ENCODE peak calls at places on chromosomes 16 and 17, in four cellular contexts. H is NT2/D1, C is astrocyte of the cerebellum, P is mucosa of descending colon. L is an unnamed sample.

GRCh38 chr17:1999557-2000251 is 25.4 kb downstream of the RTN4RL1 start:
- DNase-seq in H (no peak), P (peak), C (no peak), L (no peak)

GRCh38 chr16:73058616-73059409 is 10.9 kb upstream of the ZFHX3 start:
- DNase-seq in C (no peak), P (peak), H (no peak), L (no peak)

GRCh38 chr17:34999456-34999855 is 19.1 kb downstream of the LIG3 start:
- DNase-seq in P (no peak), H (no peak), C (no peak), L (no peak)

GRCh38 chr17:42784811-42785592 is 4.6 kb downstream of the WNK4 start:
- DNase-seq in P (no peak), H (no peak), C (no peak), L (no peak)

GRCh38 chr17:48642843-48643696 is 16.9 kb upstream of the HOXB9 start:
- DNase-seq in P (peak), C (no peak), H (no peak), L (no peak)

GRCh38 chr16:49055824-49056545 is 225.7 kb downstream of the CBLN1 start:
- DNase-seq in C (no peak), H (peak), P (no peak), L (no peak)

GRCh38 chr17:32488177-32488542 is 1.4 kb downstream of the CDK5R1 start:
- DNase-seq in P (no peak), C (no peak), H (no peak), L (no peak)

GRCh38 chr17:40326014-40326831 is 17.2 kb downstream of the RARA start:
- DNase-seq in P (no peak), C (no peak), H (no peak), L (no peak)

GRCh38 chr16:84795338-84796053 is 24.3 kb upstream of the CRISPLD2 start:
- DNase-seq in H (no peak), C (no peak), P (peak), L (peak)

GRCh38 chr17:81002013-81002384 is 10.4 kb downstream of the CHMP6 start:
- DNase-seq in P (peak), C (no peak), H (no peak), L (no peak)

GRCh38 chr17:299546-299945 is 53.1 kb downstream of the RPH3AL start:
- DNase-seq in C (no peak), H (no peak), P (no peak), L (no peak)

GRCh38 chr17:7858487-7858832 is 657 bp downstream of the CYB5D1 start:
- DNase-seq in H (no peak), P (peak), C (no peak), L (no peak)

GRCh38 chr16:1965610-1966009 is 984 bp upstream of the RPS2 start:
- DNase-seq in P (no peak), H (no peak), C (no peak), L (no peak)

GRCh38 chr17:82228278-82228841 is 482 bp upstream of the SLC16A3 start:
- DNase-seq in H (no peak), P (peak), C (no peak), L (no peak)

GRCh38 chr16:80802902-80803301 is 1.5 kb downstream of the CDYL2 start:
- DNase-seq in H (no peak), C (no peak), P (no peak), L (no peak)

GRCh38 chr16:73036074-73036826 is 11.7 kb downstream of the ZFHX3 start:
- DNase-seq in P (no peak), H (no peak), C (no peak), L (no peak)

GRCh38 chr16:57873218-57873617 is 70.9 kb upstream of the KIFC3 start:
- DNase-seq in C (no peak), H (peak), P (no peak), L (no peak)

GRCh38 chr17:17435323-17435722 is 41.5 kb upstream of the MED9 start:
- DNase-seq in H (no peak), C (no peak), P (no peak), L (no peak)

GRCh38 chr17:80795737-80796136 is 195.9 kb upstream of the CHMP6 start:
- DNase-seq in P (no peak), H (no peak), C (no peak), L (no peak)

GRCh38 chr16:51569204-51569911 is 418.3 kb upstream of the SALL1 start:
- DNase-seq in H (no peak), C (no peak), P (no peak), L (no peak)

GRCh38 chr16:8958344-8958808 is 5.3 kb downstream of the USP7 start:
- DNase-seq in H (no peak), C (no peak), P (no peak), L (no peak)

GRCh38 chr17:82020874-82021727 is 1.6 kb downstream of the CENPX start:
- DNase-seq in C (peak), H (no peak), P (peak), L (peak)

GRCh38 chr16:2856061-2856670 is 1.8 kb downstream of the PRSS22 start:
- DNase-seq in C (no peak), H (no peak), P (no peak), L (no peak)

GRCh38 chr17:15265131-15265530 is at the start of gene PMP22:
- DNase-seq in C (no peak), P (peak), H (no peak), L (no peak)
- H3K4me3 ChIP-seq in C (peak), P (no peak), H (no peak), L (no peak)

GRCh38 chr17:19461139-19461538 is 50.1 kb downstream of the RNF112 start:
- DNase-seq in P (peak), C (no peak), H (no peak), L (no peak)
- H3K4me3 ChIP-seq in P (no peak), C (no peak), H (no peak), L (no peak)

GRCh38 chr17:47209499-47209898 is 351 bp downstream of the MYL4 start:
- DNase-seq in H (no peak), P (no peak), C (no peak), L (no peak)

GRCh38 chr17:47210105-47210504 is 957 bp downstream of the MYL4 start:
- DNase-seq in P (no peak), H (no peak), C (no peak), L (no peak)

GRCh38 chr17:47213540-47213939 is 4.4 kb downstream of the MYL4 start:
- DNase-seq in H (no peak), P (no peak), C (no peak), L (no peak)

GRCh38 chr17:47208744-47209488 is at the start of gene MYL4:
- DNase-seq in H (no peak), C (no peak), P (no peak), L (no peak)

DNA sequence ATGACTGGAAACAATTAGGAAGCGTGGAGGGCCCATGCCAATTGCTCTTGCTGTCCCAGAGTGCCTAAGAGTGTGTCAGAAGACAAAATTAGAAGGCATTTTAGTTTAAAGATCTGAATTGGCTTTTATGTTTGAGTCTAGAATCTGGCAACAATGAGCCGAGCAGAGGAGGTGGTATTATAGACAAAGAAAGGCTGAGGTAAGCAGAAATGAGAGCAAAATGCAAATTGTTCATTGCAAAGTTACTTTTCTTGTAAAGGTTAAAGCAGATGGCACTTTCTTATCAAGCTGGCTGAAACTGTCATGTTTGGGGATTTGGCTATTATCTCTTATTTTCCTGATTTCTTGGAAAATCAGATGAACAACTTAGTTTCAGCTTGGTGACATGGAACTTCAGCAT is 3.3 kb downstream of the MYL4 start:
- DNase-seq in C (no peak), H (no peak), P (no peak), L (no peak)
- H3K4me3 ChIP-seq in C (no peak), H (no peak), P (no peak), L (no peak)

GRCh38 chr17:59149051-59149450 is 5.9 kb downstream of the SKA2 start:
- DNase-seq in C (no peak), P (no peak), H (no peak), L (no peak)

GRCh38 chr17:59149841-59150511 is 5.0 kb downstream of the SKA2 start:
- DNase-seq in H (no peak), P (no peak), C (no peak), L (no peak)

GRCh38 chr17:59152925-59153324 is 2.1 kb downstream of the SKA2 start:
- DNase-seq in H (no peak), P (no peak), C (no peak), L (no peak)

GRCh38 chr17:59151591-59151990 is 3.4 kb downstream of the SKA2 start:
- DNase-seq in P (no peak), C (no peak), H (no peak), L (no peak)

DNA sequence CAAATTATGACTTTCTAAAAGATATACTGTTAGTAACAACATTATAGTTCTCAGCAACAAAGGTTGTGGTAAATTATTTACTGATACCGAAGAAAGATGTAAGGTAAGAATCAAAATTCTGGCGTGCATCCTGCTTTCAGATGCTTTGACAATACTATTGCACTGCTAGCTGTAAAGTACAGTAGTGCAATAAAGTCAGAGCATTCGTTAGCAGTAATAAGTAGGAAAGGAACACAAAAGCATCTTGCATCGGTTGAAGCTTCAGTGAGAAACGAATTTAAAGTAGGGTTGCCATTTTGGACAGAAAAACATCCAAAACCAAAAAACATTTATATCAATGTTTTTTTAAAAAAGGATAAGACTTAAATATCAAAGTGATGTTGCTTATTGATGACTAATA is 4.0 kb downstream of the SKA2 start:
- DNase-seq in C (no peak), H (no peak), P (no peak), L (no peak)
- H3K4me3 ChIP-seq in C (peak), H (no peak), P (no peak), L (no peak)

DNA sequence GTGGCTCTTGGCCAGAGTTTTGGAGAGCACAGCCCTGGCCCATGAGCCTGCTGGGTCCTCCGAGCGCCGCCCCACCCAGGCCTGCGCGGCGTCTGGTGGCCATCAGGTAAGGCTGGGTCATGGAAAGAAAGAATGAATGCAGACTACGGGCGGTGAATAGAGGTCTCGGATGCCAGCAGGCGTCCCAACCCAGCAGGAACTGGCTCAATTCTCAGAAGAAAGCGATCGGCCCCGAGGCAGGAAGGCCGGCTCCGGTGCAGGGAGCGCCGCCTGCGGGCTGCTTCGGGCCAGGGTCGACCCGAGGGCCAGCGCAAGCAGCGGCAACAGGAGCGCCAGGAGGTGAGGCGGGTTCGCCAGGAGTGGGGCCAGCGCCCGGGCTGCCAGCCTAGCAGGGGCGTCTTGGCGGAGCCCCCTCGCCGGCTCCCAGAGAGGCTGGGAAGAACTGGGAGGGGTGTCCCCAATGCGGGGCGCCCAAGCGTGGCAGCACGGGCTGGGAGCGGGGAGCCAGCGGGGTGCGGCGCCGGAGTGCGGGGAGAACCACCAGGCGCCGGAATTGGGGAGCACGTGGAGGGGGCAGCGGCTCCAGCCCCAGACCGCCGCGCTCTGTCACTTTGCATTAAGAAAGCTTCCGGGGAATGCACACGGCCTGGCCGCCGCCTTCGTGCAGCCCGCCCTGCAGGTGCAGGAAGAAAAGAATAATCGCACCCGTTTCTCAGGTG is 7.1 kb upstream of the TMC5 start:
- DNase-seq in C (no peak), H (peak), P (peak), L (no peak)
- H3K4me3 ChIP-seq in C (peak), H (peak), P (peak), L (peak)

GRCh38 chr16:87973721-87974120 is 22.5 kb downstream of the BANP start:
- DNase-seq in C (no peak), H (no peak), P (no peak), L (no peak)

GRCh38 chr16:87971933-87972332 is 20.7 kb downstream of the BANP start:
- DNase-seq in H (no peak), P (no peak), C (no peak), L (no peak)

GRCh38 chr16:87978127-87978526 is 26.9 kb downstream of the BANP start:
- DNase-seq in P (no peak), H (no peak), C (no peak), L (no peak)

GRCh38 chr16:87970206-87970605 is 19.0 kb downstream of the BANP start:
- DNase-seq in C (peak), H (no peak), P (no peak), L (no peak)

DNA sequence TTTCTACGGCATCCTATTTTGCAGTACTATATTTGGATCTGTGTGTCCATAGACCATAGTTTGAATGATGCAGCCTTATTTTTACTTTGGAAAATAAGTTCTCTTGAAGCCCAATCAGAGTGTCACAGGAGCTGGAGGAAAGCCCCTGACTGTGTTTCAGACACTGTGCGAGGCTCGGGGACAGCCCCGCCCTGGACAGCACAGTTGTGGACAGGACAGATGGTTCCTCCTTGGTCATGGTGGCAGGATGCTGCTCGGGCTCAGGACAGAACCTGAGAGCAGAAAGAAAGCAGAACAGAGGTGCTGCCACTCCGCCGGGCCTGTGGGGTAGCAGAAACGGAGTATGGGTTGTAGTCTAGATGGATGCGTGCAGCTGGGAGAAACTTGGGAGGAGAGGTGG is 23.0 kb downstream of the BANP start:
- DNase-seq in P (no peak), H (no peak), C (no peak), L (no peak)
- H3K4me3 ChIP-seq in P (no peak), H (no peak), C (no peak), L (no peak)

L was measured in epithelial cell of proximal tubule.